ENCODE peak calls at places on chromosome 2, in eight cellular contexts. H is head of caudate nucleus; I is activated naive CD8-positive, alpha-beta T cell treated with anti-CD3 and anti-CD28 coated beads, Interleukin-2, amount 50 U/mL, for 24 hours; M is nephron progenitor cell; A is aorta; C is GM04504; K is KG1; N is frontal cortex. D is an unnamed sample.

GRCh38 chr2:74845217-74845751 is 11.4 kb downstream of the HK2 start:
- DNase-seq in A (peak), C (peak), M (no peak), N (no peak), K (no peak), H (peak), I (no peak), D (peak)

GRCh38 chr2:26327291-26328272 is 18.4 kb upstream of the SELENOI start:
- DNase-seq in A (no peak), K (no peak), M (no peak), I (no peak), C (no peak), N (no peak), H (no peak), D (no peak)

GRCh38 chr2:234483568-234484251 is 13.2 kb downstream of the ARL4C start:
- DNase-seq in K (peak), N (no peak), H (no peak), A (no peak), I (peak), M (no peak), C (no peak), D (no peak)

GRCh38 chr2:178448968-178449661 is 1.9 kb downstream of the PRKRA start:
- DNase-seq in M (no peak), A (no peak), N (no peak), C (no peak), I (no peak), K (no peak), H (no peak), D (no peak)

GRCh38 chr2:237452846-237453245 is 34.2 kb upstream of the MLPH start:
- DNase-seq in M (no peak), I (no peak), C (no peak), H (no peak), K (no peak), N (no peak), A (no peak), D (no peak)

GRCh38 chr2:137123241-137123640 is 357.9 kb downstream of the THSD7B start:
- DNase-seq in C (no peak), M (no peak), K (no peak), H (no peak), A (no peak), I (no peak), N (no peak), D (no peak)

GRCh38 chr2:239160226-239161143 is 240.3 kb downstream of the HDAC4 start:
- DNase-seq in H (no peak), M (no peak), A (peak), N (no peak), I (no peak), C (no peak), K (no peak), D (no peak)

GRCh38 chr2:105176429-105176828 is 65.1 kb upstream of the GPR45 start:
- DNase-seq in K (no peak), I (no peak), M (no peak), H (no peak), C (no peak), N (no peak), A (no peak), D (no peak)

GRCh38 chr2:75607988-75608683 is 38.4 kb upstream of the MRPL19 start:
- DNase-seq in C (no peak), K (no peak), H (no peak), A (no peak), N (no peak), M (peak), I (no peak), D (no peak)

GRCh38 chr2:100513650-100514049 is 43.4 kb downstream of the NMS start:
- DNase-seq in K (peak), N (no peak), H (no peak), M (no peak), C (no peak), I (no peak), A (no peak), D (no peak)

GRCh38 chr2:148048475-148049221 is 27.8 kb downstream of the MBD5 start:
- DNase-seq in A (no peak), H (no peak), N (no peak), M (no peak), K (peak), C (peak), I (no peak), D (no peak)

GRCh38 chr2:191666733-191667132 is 11.2 kb upstream of the NABP1 start:
- DNase-seq in M (no peak), C (no peak), I (no peak), N (no peak), K (no peak), A (no peak), H (no peak), D (no peak)

GRCh38 chr2:135756692-135757091 is 15.0 kb downstream of the UBXN4 start:
- DNase-seq in A (no peak), N (no peak), H (no peak), M (no peak), I (no peak), C (no peak), K (no peak), D (no peak)

GRCh38 chr2:3457524-3458395 is 61.6 kb downstream of the ADI1 start:
- DNase-seq in K (no peak), N (no peak), I (no peak), M (no peak), A (peak), H (no peak), C (no peak), D (no peak)

GRCh38 chr2:43067254-43068052 is 159.0 kb downstream of the ZFP36L2 start:
- DNase-seq in M (no peak), K (no peak), A (peak), I (no peak), N (no peak), C (no peak), H (no peak), D (no peak)

GRCh38 chr2:218003994-218004419 is 1.2 kb upstream of the TNS1 start:
- DNase-seq in I (no peak), K (no peak), H (peak), N (no peak), C (peak), A (peak), M (no peak), D (peak)

GRCh38 chr2:95315801-95316411 is 18.8 kb downstream of the KCNIP3 start:
- DNase-seq in I (no peak), C (peak), M (no peak), K (no peak), N (no peak), A (no peak), H (no peak), D (peak)

GRCh38 chr2:3302751-3303582 is 74.7 kb downstream of the EIPR1 start:
- DNase-seq in N (no peak), A (no peak), H (no peak), I (no peak), C (no peak), M (no peak), K (no peak), D (no peak)

GRCh38 chr2:98552499-98553179 is 55.7 kb downstream of the COA5 start:
- DNase-seq in I (no peak), M (no peak), N (no peak), K (no peak), A (no peak), H (no peak), C (peak), D (no peak)

GRCh38 chr2:234630676-234631350 is 133.9 kb upstream of the ARL4C start:
- DNase-seq in M (peak), H (no peak), A (no peak), C (no peak), N (no peak), I (no peak), K (no peak), D (no peak)

GRCh38 chr2:193154076-193154475 is 959.3 kb upstream of the TMEFF2 start:
- DNase-seq in I (no peak), M (no peak), C (no peak), H (no peak), K (no peak), N (no peak), A (no peak), D (no peak)

GRCh38 chr2:176997074-176997791 is 215.4 kb upstream of the HNRNPA3 start:
- DNase-seq in M (no peak), K (no peak), C (peak), N (no peak), A (no peak), H (no peak), I (peak), D (peak)

GRCh38 chr2:59827677-59828076 is 725.8 kb downstream of the BCL11A start:
- DNase-seq in N (no peak), A (no peak), H (no peak), C (no peak), I (no peak), M (no peak), K (no peak), D (no peak)

GRCh38 chr2:199279146-199279545 is 178.6 kb downstream of the SATB2 start:
- DNase-seq in A (no peak), K (no peak), N (no peak), C (no peak), H (no peak), M (no peak), I (no peak), D (no peak)

GRCh38 chr2:133362061-133362476 is 206.2 kb downstream of the NCKAP5 start:
- DNase-seq in H (no peak), M (no peak), I (no peak), C (no peak), K (no peak), N (peak), A (no peak), D (peak)

GRCh38 chr2:27442981-27443323 is 771 bp downstream of the KRTCAP3 start:
- DNase-seq in A (no peak), M (no peak), K (no peak), C (no peak), I (no peak), N (no peak), H (no peak), D (no peak)

GRCh38 chr2:70942900-70943871 is 7.5 kb downstream of the ATP6V1B1 start:
- DNase-seq in N (no peak), I (no peak), C (no peak), M (peak), A (peak), H (no peak), K (no peak), D (no peak)

GRCh38 chr2:230599854-230600253 is 112.8 kb upstream of the CAB39 start:
- DNase-seq in A (no peak), I (no peak), H (no peak), C (no peak), N (no peak), M (no peak), K (no peak), D (no peak)

GRCh38 chr2:159457589-159457988 is 158.8 kb downstream of the BAZ2B start:
- DNase-seq in M (no peak), I (no peak), N (no peak), C (no peak), A (no peak), H (no peak), K (no peak), D (no peak)

GRCh38 chr2:12728221-12728777 is 11.6 kb downstream of the TRIB2 start:
- DNase-seq in C (no peak), K (no peak), M (no peak), I (peak), N (no peak), A (no peak), H (no peak), D (no peak)

GRCh38 chr2:72897785-72898184 is 10.6 kb downstream of the SPR start:
- DNase-seq in K (no peak), H (no peak), I (no peak), A (no peak), C (no peak), N (no peak), M (no peak), D (no peak)

GRCh38 chr2:10773841-10774341 is 38.7 kb downstream of the PDIA6 start:
- DNase-seq in M (no peak), A (peak), K (no peak), I (no peak), N (no peak), C (no peak), H (no peak), D (no peak)

GRCh38 chr2:241315183-241315878 is at the start of gene HDLBP:
- DNase-seq in A (peak), N (peak), H (peak), M (peak), K (peak), I (peak), C (peak), D (peak)